ENCODE peak calls at places on chromosomes 2 and 18, in ten cellular contexts. One of them, this sample, is unnamed.

GRCh38 chr2:61993422-61994024 is 88.0 kb downstream of the COMMD1 start:
- DNase-seq in GM23248: peak
- DNase-seq in mesendoderm: peak
- DNase-seq in lower lobe of right lung: no peak
- DNase-seq in NCI-H2081: peak
- DNase-seq in dermis blood vessel endothelial cell: peak
- DNase-seq in IMR-90: peak
- DNase-seq in EH: peak
- DNase-seq in ACHN: peak
- DNase-seq in DND-41: peak
- DNase-seq in this sample: peak

GRCh38 chr2:218781691-218782528 is at the start of gene CYP27A1:
- DNase-seq in mesendoderm: peak
- DNase-seq in GM23248: peak
- DNase-seq in lower lobe of right lung: peak
- DNase-seq in NCI-H2081: peak
- DNase-seq in IMR-90: no peak
- DNase-seq in dermis blood vessel endothelial cell: peak
- DNase-seq in DND-41: no peak
- DNase-seq in EH: peak
- DNase-seq in ACHN: peak
- DNase-seq in this sample: peak

GRCh38 chr2:230418341-230419016 is 2.5 kb downstream of the SP100 start:
- DNase-seq in IMR-90: peak
- DNase-seq in GM23248: peak
- DNase-seq in mesendoderm: no peak
- DNase-seq in ACHN: peak
- DNase-seq in lower lobe of right lung: no peak
- DNase-seq in dermis blood vessel endothelial cell: peak
- DNase-seq in DND-41: no peak
- DNase-seq in EH: peak
- DNase-seq in NCI-H2081: no peak
- DNase-seq in this sample: peak

GRCh38 chr2:174072069-174072468 is 106.9 kb upstream of the SP3 start:
- DNase-seq in NCI-H2081: no peak
- DNase-seq in dermis blood vessel endothelial cell: no peak
- DNase-seq in GM23248: no peak
- DNase-seq in IMR-90: no peak
- DNase-seq in lower lobe of right lung: no peak
- DNase-seq in mesendoderm: no peak
- DNase-seq in EH: no peak
- DNase-seq in ACHN: no peak
- DNase-seq in DND-41: no peak
- DNase-seq in this sample: no peak

GRCh38 chr2:62307469-62308389 is 111.8 kb downstream of the B3GNT2 start:
- DNase-seq in ACHN: no peak
- DNase-seq in dermis blood vessel endothelial cell: no peak
- DNase-seq in DND-41: no peak
- DNase-seq in NCI-H2081: no peak
- DNase-seq in EH: no peak
- DNase-seq in IMR-90: no peak
- DNase-seq in lower lobe of right lung: no peak
- DNase-seq in GM23248: no peak
- DNase-seq in mesendoderm: peak
- DNase-seq in this sample: no peak

GRCh38 chr2:37588316-37588777 is 83.1 kb downstream of the CDC42EP3 start:
- DNase-seq in ACHN: peak
- DNase-seq in IMR-90: peak
- DNase-seq in EH: peak
- DNase-seq in DND-41: no peak
- DNase-seq in lower lobe of right lung: no peak
- DNase-seq in mesendoderm: no peak
- DNase-seq in GM23248: peak
- DNase-seq in dermis blood vessel endothelial cell: no peak
- DNase-seq in NCI-H2081: no peak
- DNase-seq in this sample: peak

GRCh38 chr2:134912406-134912805 is 6.2 kb upstream of the CCNT2 start:
- DNase-seq in DND-41: no peak
- DNase-seq in mesendoderm: no peak
- DNase-seq in GM23248: peak
- DNase-seq in EH: peak
- DNase-seq in NCI-H2081: no peak
- DNase-seq in dermis blood vessel endothelial cell: peak
- DNase-seq in lower lobe of right lung: no peak
- DNase-seq in ACHN: peak
- DNase-seq in IMR-90: peak
- DNase-seq in this sample: peak

GRCh38 chr2:159000072-159000471 is 31.6 kb downstream of the TANC1 start:
- DNase-seq in ACHN: no peak
- DNase-seq in IMR-90: no peak
- DNase-seq in dermis blood vessel endothelial cell: no peak
- DNase-seq in NCI-H2081: no peak
- DNase-seq in lower lobe of right lung: no peak
- DNase-seq in EH: no peak
- DNase-seq in GM23248: no peak
- DNase-seq in mesendoderm: no peak
- DNase-seq in DND-41: no peak
- DNase-seq in this sample: no peak

GRCh38 chr2:119764832-119765231 is 5.1 kb downstream of the PTPN4 start:
- DNase-seq in mesendoderm: no peak
- DNase-seq in DND-41: no peak
- DNase-seq in EH: no peak
- DNase-seq in lower lobe of right lung: no peak
- DNase-seq in NCI-H2081: no peak
- DNase-seq in ACHN: no peak
- DNase-seq in dermis blood vessel endothelial cell: no peak
- DNase-seq in GM23248: no peak
- DNase-seq in IMR-90: no peak
- DNase-seq in this sample: peak

GRCh38 chr2:19554520-19554919 is 196.1 kb upstream of the OSR1 start:
- DNase-seq in dermis blood vessel endothelial cell: no peak
- DNase-seq in mesendoderm: no peak
- DNase-seq in GM23248: no peak
- DNase-seq in NCI-H2081: no peak
- DNase-seq in IMR-90: no peak
- DNase-seq in EH: no peak
- DNase-seq in DND-41: no peak
- DNase-seq in lower lobe of right lung: no peak
- DNase-seq in ACHN: no peak
- DNase-seq in this sample: no peak

GRCh38 chr2:20781656-20782265 is 41.1 kb downstream of the LDAH start:
- DNase-seq in mesendoderm: peak
- DNase-seq in NCI-H2081: no peak
- DNase-seq in lower lobe of right lung: no peak
- DNase-seq in EH: peak
- DNase-seq in DND-41: peak
- DNase-seq in IMR-90: peak
- DNase-seq in ACHN: peak
- DNase-seq in dermis blood vessel endothelial cell: peak
- DNase-seq in GM23248: peak
- DNase-seq in this sample: peak

GRCh38 chr2:129299338-129299737 is 680.1 kb upstream of the RAB6C start:
- DNase-seq in NCI-H2081: no peak
- DNase-seq in lower lobe of right lung: no peak
- DNase-seq in DND-41: no peak
- DNase-seq in ACHN: no peak
- DNase-seq in mesendoderm: no peak
- DNase-seq in GM23248: no peak
- DNase-seq in EH: no peak
- DNase-seq in IMR-90: no peak
- DNase-seq in dermis blood vessel endothelial cell: no peak
- DNase-seq in this sample: no peak

GRCh38 chr18:3466051-3466450 is 16.1 kb downstream of the TGIF1 start:
- DNase-seq in IMR-90: peak
- DNase-seq in dermis blood vessel endothelial cell: peak
- DNase-seq in mesendoderm: peak
- DNase-seq in lower lobe of right lung: no peak
- DNase-seq in GM23248: peak
- DNase-seq in NCI-H2081: no peak
- DNase-seq in EH: peak
- DNase-seq in ACHN: peak
- DNase-seq in DND-41: no peak
- DNase-seq in this sample: peak

GRCh38 chr18:47968721-47969120 is 38.3 kb upstream of the SMAD2 start:
- DNase-seq in ACHN: no peak
- DNase-seq in GM23248: peak
- DNase-seq in mesendoderm: peak
- DNase-seq in dermis blood vessel endothelial cell: no peak
- DNase-seq in EH: peak
- DNase-seq in IMR-90: no peak
- DNase-seq in NCI-H2081: no peak
- DNase-seq in DND-41: no peak
- DNase-seq in lower lobe of right lung: no peak
- DNase-seq in this sample: peak

GRCh38 chr2:181585732-181586131 is 71.2 kb downstream of the CERKL start:
- DNase-seq in lower lobe of right lung: no peak
- DNase-seq in ACHN: no peak
- DNase-seq in NCI-H2081: no peak
- DNase-seq in EH: no peak
- DNase-seq in dermis blood vessel endothelial cell: no peak
- DNase-seq in GM23248: no peak
- DNase-seq in IMR-90: no peak
- DNase-seq in DND-41: no peak
- DNase-seq in mesendoderm: no peak
- DNase-seq in this sample: no peak

GRCh38 chr2:46647041-46647440 is 167.7 kb downstream of the TMEM247 start:
- DNase-seq in dermis blood vessel endothelial cell: no peak
- DNase-seq in IMR-90: no peak
- DNase-seq in lower lobe of right lung: no peak
- DNase-seq in DND-41: no peak
- DNase-seq in EH: no peak
- DNase-seq in ACHN: no peak
- DNase-seq in mesendoderm: no peak
- DNase-seq in GM23248: no peak
- DNase-seq in NCI-H2081: no peak
- DNase-seq in this sample: no peak

GRCh38 chr18:68596016-68596415 is 118.9 kb downstream of the TMX3 start:
- DNase-seq in lower lobe of right lung: no peak
- DNase-seq in NCI-H2081: no peak
- DNase-seq in ACHN: no peak
- DNase-seq in IMR-90: no peak
- DNase-seq in DND-41: no peak
- DNase-seq in EH: no peak
- DNase-seq in GM23248: no peak
- DNase-seq in dermis blood vessel endothelial cell: no peak
- DNase-seq in mesendoderm: no peak
- DNase-seq in this sample: no peak

GRCh38 chr18:2970762-2971659 is 41.9 kb downstream of the LPIN2 start:
- DNase-seq in ACHN: no peak
- DNase-seq in lower lobe of right lung: peak
- DNase-seq in GM23248: no peak
- DNase-seq in EH: no peak
- DNase-seq in NCI-H2081: no peak
- DNase-seq in IMR-90: peak
- DNase-seq in DND-41: peak
- DNase-seq in mesendoderm: no peak
- DNase-seq in dermis blood vessel endothelial cell: no peak
- DNase-seq in this sample: no peak

GRCh38 chr2:2325538-2325937 is 5.5 kb downstream of the MYT1L start:
- DNase-seq in dermis blood vessel endothelial cell: no peak
- DNase-seq in IMR-90: no peak
- DNase-seq in EH: no peak
- DNase-seq in NCI-H2081: peak
- DNase-seq in GM23248: no peak
- DNase-seq in ACHN: no peak
- DNase-seq in DND-41: no peak
- DNase-seq in lower lobe of right lung: no peak
- DNase-seq in mesendoderm: no peak
- DNase-seq in this sample: no peak

GRCh38 chr18:45864081-45864480 is 38.6 kb downstream of the SIGLEC15 start:
- DNase-seq in ACHN: no peak
- DNase-seq in DND-41: no peak
- DNase-seq in NCI-H2081: no peak
- DNase-seq in lower lobe of right lung: no peak
- DNase-seq in EH: no peak
- DNase-seq in mesendoderm: no peak
- DNase-seq in IMR-90: no peak
- DNase-seq in GM23248: no peak
- DNase-seq in dermis blood vessel endothelial cell: no peak
- DNase-seq in this sample: no peak

GRCh38 chr18:57466745-57467144 is 31.6 kb downstream of the ONECUT2 start:
- DNase-seq in EH: no peak
- DNase-seq in NCI-H2081: no peak
- DNase-seq in dermis blood vessel endothelial cell: no peak
- DNase-seq in GM23248: no peak
- DNase-seq in IMR-90: no peak
- DNase-seq in ACHN: no peak
- DNase-seq in lower lobe of right lung: no peak
- DNase-seq in mesendoderm: peak
- DNase-seq in DND-41: no peak
- DNase-seq in this sample: no peak

GRCh38 chr2:221999702-222000101 is 299.1 kb downstream of the PAX3 start:
- DNase-seq in lower lobe of right lung: no peak
- DNase-seq in mesendoderm: peak
- DNase-seq in dermis blood vessel endothelial cell: no peak
- DNase-seq in DND-41: no peak
- DNase-seq in GM23248: peak
- DNase-seq in ACHN: peak
- DNase-seq in IMR-90: peak
- DNase-seq in EH: peak
- DNase-seq in NCI-H2081: no peak
- DNase-seq in this sample: peak

GRCh38 chr18:79496978-79497637 is 101.4 kb downstream of the NFATC1 start:
- DNase-seq in EH: peak
- DNase-seq in dermis blood vessel endothelial cell: peak
- DNase-seq in NCI-H2081: peak
- DNase-seq in GM23248: peak
- DNase-seq in IMR-90: peak
- DNase-seq in lower lobe of right lung: peak
- DNase-seq in DND-41: no peak
- DNase-seq in mesendoderm: no peak
- DNase-seq in ACHN: no peak
- DNase-seq in this sample: no peak

GRCh38 chr2:75787532-75788132 is 76.9 kb upstream of the GCFC2 start:
- DNase-seq in IMR-90: peak
- DNase-seq in DND-41: no peak
- DNase-seq in NCI-H2081: peak
- DNase-seq in mesendoderm: peak
- DNase-seq in GM23248: peak
- DNase-seq in dermis blood vessel endothelial cell: peak
- DNase-seq in EH: peak
- DNase-seq in ACHN: peak
- DNase-seq in lower lobe of right lung: no peak
- DNase-seq in this sample: peak